ENCODE peak calls at places on chromosomes 5 and 9, in six cellular contexts. M is HT-29, S is OCI-LY7, R is kidney, C is NCI-H1694, U is left ventricle myocardium inferior. Q is an unnamed sample.

GRCh38 chr5:35852084-35852734 is 4.5 kb upstream of the IL7R start:
- DNase-seq in R (no peak), S (peak), C (no peak), U (no peak), M (no peak), Q (no peak)

GRCh38 chr5:89128097-89128496 is 245.1 kb upstream of the MEF2C start:
- DNase-seq in U (no peak), R (no peak), C (no peak), S (no peak), M (no peak), Q (no peak)

GRCh38 chr5:67896312-67896985 is 319.1 kb upstream of the PIK3R1 start:
- DNase-seq in R (no peak), C (no peak), U (no peak), S (no peak), M (no peak), Q (no peak)

GRCh38 chr5:40378431-40379175 is 301.1 kb upstream of the PTGER4 start:
- DNase-seq in R (no peak), M (no peak), C (no peak), S (no peak), U (no peak), Q (no peak)

GRCh38 chr5:92687793-92688467 is 893.1 kb downstream of the NR2F1-AS1 start:
- DNase-seq in M (peak), S (no peak), C (no peak), U (no peak), R (no peak), Q (peak)

GRCh38 chr5:10503997-10504761 is 59.7 kb upstream of the ANKRD33B start:
- DNase-seq in M (no peak), U (no peak), S (no peak), R (no peak), C (no peak), Q (no peak)

GRCh38 chr5:150513375-150514309 is 5.7 kb downstream of the NDST1 start:
- DNase-seq in R (no peak), M (no peak), C (no peak), U (no peak), S (no peak), Q (no peak)

GRCh38 chr9:114031948-114032688 is 46.0 kb downstream of the AMBP start:
- DNase-seq in S (no peak), C (no peak), R (no peak), M (no peak), U (no peak), Q (peak)

GRCh38 chr5:32303755-32304120 is 9.0 kb downstream of the MTMR12 start:
- DNase-seq in M (no peak), C (no peak), U (no peak), R (no peak), S (no peak), Q (no peak)

GRCh38 chr9:2494571-2494970 is 127.0 kb upstream of the VLDLR start:
- DNase-seq in U (no peak), M (no peak), R (no peak), S (no peak), C (no peak), Q (peak)

GRCh38 chr9:116323012-116323411 is 169.4 kb downstream of the PAPPA start:
- DNase-seq in U (no peak), M (no peak), S (no peak), C (no peak), R (no peak), Q (no peak)

GRCh38 chr9:87578625-87579024 is 81.0 kb downstream of the DAPK1 start:
- DNase-seq in U (no peak), S (no peak), C (no peak), R (no peak), M (no peak), Q (no peak)

GRCh38 chr5:126978258-126978657 is 52.1 kb downstream of the MARCHF3 start:
- DNase-seq in C (no peak), M (no peak), R (no peak), S (no peak), U (no peak), Q (no peak)

GRCh38 chr9:69768101-69768500 is 8.3 kb upstream of the PTAR1 start:
- DNase-seq in C (no peak), M (no peak), U (no peak), S (no peak), R (no peak), Q (no peak)

GRCh38 chr5:138439537-138440225 is 824 bp downstream of the REEP2 start:
- DNase-seq in S (no peak), R (no peak), C (no peak), M (no peak), U (no peak), Q (peak)

GRCh38 chr5:3657364-3658003 is 61.9 kb downstream of the IRX1 start:
- DNase-seq in C (no peak), R (no peak), M (no peak), U (no peak), S (no peak), Q (no peak)

GRCh38 chr5:78650562-78650930 is 2.0 kb upstream of the LHFPL2 start:
- DNase-seq in M (no peak), C (no peak), R (no peak), S (no peak), U (no peak), Q (no peak)

Q was measured in H7.